ENCODE peak calls at places on chromosomes 3 and 15, in eight cellular contexts. X is H7; P is vagina; G is astrocyte of the spinal cord; B is stimulated activated CD4-positive, alpha-beta T cell treated with anti-CD3 and anti-CD28 coated beads, Interleukin-4, amount 100 ng/mL, for 4 hours; R is naive thymus-derived CD8-positive, alpha-beta T cell; D is SK-N-DZ; H is retinal pigment epithelial cell. E is an unnamed sample.

GRCh38 chr3:24365168-24365567 is 129.5 kb downstream of the THRB start:
- DNase-seq in X (no peak), P (no peak), G (peak), B (no peak), R (no peak), D (no peak), H (peak), E (peak)

GRCh38 chr15:74821091-74821789 is 5.2 kb upstream of the CPLX3 start:
- DNase-seq in X (peak), P (no peak), G (no peak), B (no peak), R (no peak), D (no peak), H (no peak), E (no peak)

GRCh38 chr3:131216801-131217200 is 164.8 kb upstream of the NUDT16 start:
- DNase-seq in X (peak), P (no peak), G (peak), B (no peak), R (no peak), D (no peak), H (peak), E (peak)

GRCh38 chr3:16770021-16770420 is 114.7 kb upstream of the PLCL2 start:
- DNase-seq in X (no peak), P (no peak), G (peak), B (no peak), R (no peak), D (no peak), H (peak), E (peak)

GRCh38 chr3:50605901-50606326 is 5.7 kb downstream of the CISH start:
- DNase-seq in X (no peak), P (no peak), G (no peak), B (no peak), R (no peak), D (no peak), H (no peak), E (peak)

GRCh38 chr15:30985081-30985531 is 6.3 kb downstream of the MTMR10 start:
- DNase-seq in X (no peak), P (no peak), G (peak), B (no peak), R (no peak), D (no peak), H (no peak), E (no peak)

GRCh38 chr3:107063351-107063750 is 313.9 kb upstream of the CCDC54 start:
- DNase-seq in X (no peak), P (no peak), G (peak), B (no peak), R (no peak), D (no peak), H (no peak), E (no peak)

GRCh38 chr3:127037423-127037841 is 54.5 kb downstream of the PLXNA1 start:
- DNase-seq in X (peak), P (no peak), G (no peak), B (no peak), R (no peak), D (no peak), H (no peak), E (no peak)

GRCh38 chr3:50519471-50520089 is 16.1 kb upstream of the CACNA2D2 start:
- DNase-seq in X (peak), P (no peak), G (peak), B (peak), R (peak), D (peak), H (peak), E (no peak)

GRCh38 chr15:60374628-60375081 is 23.1 kb downstream of the ANXA2 start:
- DNase-seq in X (no peak), P (peak), G (peak), B (no peak), R (no peak), D (no peak), H (peak), E (peak)

GRCh38 chr15:67068724-67069400 is 3.5 kb downstream of the SMAD3 start:
- DNase-seq in X (no peak), P (no peak), G (peak), B (no peak), R (no peak), D (no peak), H (peak), E (no peak)

GRCh38 chr3:134630506-134630905 is 20.3 kb downstream of the KY start:
- DNase-seq in X (no peak), P (peak), G (no peak), B (no peak), R (no peak), D (no peak), H (no peak), E (no peak)

GRCh38 chr3:123078101-123078500 is 11.3 kb downstream of the PDIA5 start:
- DNase-seq in X (no peak), P (no peak), G (no peak), B (no peak), R (no peak), D (no peak), H (no peak), E (no peak)

GRCh38 chr3:157956850-157957249 is 149.4 kb downstream of the SHOX2 start:
- DNase-seq in X (peak), P (no peak), G (no peak), B (no peak), R (no peak), D (no peak), H (no peak), E (no peak)

GRCh38 chr3:119627461-119627860 is 29.8 kb downstream of the PLA1A start:
- DNase-seq in X (peak), P (no peak), G (no peak), B (no peak), R (no peak), D (no peak), H (no peak), E (no peak)

GRCh38 chr15:77031376-77032050 is 36.6 kb downstream of the PSTPIP1 start:
- DNase-seq in X (peak), P (no peak), G (peak), B (no peak), R (peak), D (peak), H (no peak), E (no peak)

GRCh38 chr15:77312523-77312922 is 107.4 kb downstream of the PEAK1 start:
- DNase-seq in X (no peak), P (no peak), G (no peak), B (no peak), R (no peak), D (no peak), H (no peak), E (no peak)

GRCh38 chr15:60464836-60465630 is 13.9 kb downstream of the ICE2 start:
- DNase-seq in X (no peak), P (no peak), G (peak), B (no peak), R (no peak), D (no peak), H (no peak), E (no peak)

GRCh38 chr3:31979006-31979697 is 1.9 kb downstream of the OSBPL10 start:
- DNase-seq in X (no peak), P (no peak), G (no peak), B (no peak), R (no peak), D (no peak), H (no peak), E (no peak)

GRCh38 chr3:102741105-102741504 is 306.3 kb downstream of the ZPLD1 start:
- DNase-seq in X (peak), P (no peak), G (no peak), B (no peak), R (no peak), D (no peak), H (no peak), E (no peak)

GRCh38 chr15:51227967-51228783 is 110.2 kb downstream of the CYP19A1 start:
- DNase-seq in X (no peak), P (no peak), G (peak), B (no peak), R (no peak), D (no peak), H (peak), E (peak)

GRCh38 chr15:57235865-57236264 is 140.4 kb upstream of the CGNL1 start:
- DNase-seq in X (no peak), P (no peak), G (peak), B (no peak), R (no peak), D (peak), H (no peak), E (no peak)

GRCh38 chr3:42729404-42730145 is 27.0 kb upstream of the HHATL start:
- DNase-seq in X (no peak), P (no peak), G (no peak), B (no peak), R (no peak), D (no peak), H (no peak), E (no peak)

GRCh38 chr3:111286749-111287148 is 215.1 kb downstream of the NECTIN3 start:
- DNase-seq in X (no peak), P (no peak), G (no peak), B (no peak), R (no peak), D (no peak), H (no peak), E (no peak)

GRCh38 chr15:48433226-48433886 is 102.1 kb downstream of the DUT start:
- DNase-seq in X (no peak), P (no peak), G (peak), B (no peak), R (no peak), D (no peak), H (no peak), E (no peak)

GRCh38 chr3:11976976-11977375 is 27.2 kb upstream of the SYN2 start:
- DNase-seq in X (no peak), P (no peak), G (no peak), B (no peak), R (no peak), D (no peak), H (no peak), E (no peak)

E was measured in epithelial cell of proximal tubule.